ENCODE peak calls at places on chromosomes 12 and 14, in six cellular contexts. T is sciatic nerve, O is brain microvascular endothelial cell, J is mesothelial cell of epicardium, S is NCI-H1694 treated with DMSO at 0.1 percent for 48 hours, P is T-helper 1 cell. A is an unnamed sample.

GRCh38 chr12:28223853-28224252 is 33.6 kb downstream of the CCDC91 start:
- DNase-seq in T (no peak), O (no peak), J (no peak), S (no peak), P (no peak), A (no peak)

GRCh38 chr14:71532790-71533189 is 399.4 kb upstream of the RGS6 start:
- DNase-seq in T (no peak), O (no peak), J (no peak), S (no peak), P (no peak), A (no peak)

GRCh38 chr12:9651265-9651729 is 18.2 kb upstream of the CLEC2D start:
- DNase-seq in T (no peak), O (peak; percentile 43), J (no peak), S (no peak), P (no peak), A (no peak)

GRCh38 chr12:51086933-51087332 is 3.5 kb upstream of the CSRNP2 start:
- DNase-seq in T (no peak), O (no peak), J (no peak), S (no peak), P (no peak), A (no peak)

GRCh38 chr12:49342914-49343731 is 3.6 kb upstream of the DNAJC22 start:
- DNase-seq in T (no peak), O (no peak), J (peak; percentile 52), S (no peak), P (no peak), A (peak; percentile 67)

GRCh38 chr14:69324341-69324931 is 64.5 kb downstream of the GALNT16 start:
- DNase-seq in T (peak; percentile 33), O (no peak), J (no peak), S (no peak), P (no peak), A (no peak)

GRCh38 chr12:3136641-3137267 is 59.6 kb downstream of the TSPAN9 start:
- DNase-seq in T (no peak), O (no peak), J (no peak), S (no peak), P (no peak), A (no peak)

GRCh38 chr12:52884526-52885293 is 20.2 kb downstream of the KRT8 start:
- DNase-seq in T (peak; percentile 86), O (peak; percentile 49), J (peak; percentile 94), S (peak; percentile 21), P (peak; percentile 77), A (peak; percentile 89)

GRCh38 chr12:32455607-32456063 is 56.3 kb downstream of the FGD4 start:
- DNase-seq in T (no peak), O (peak; percentile 52), J (no peak), S (peak; percentile 92), P (no peak), A (peak; percentile 83)

A was measured in Karpas-422.